ENCODE peak calls at places on chromosomes 11 and 22, in ten cellular contexts. S is MM.1S, Y is right lobe of liver, P is lower lobe of right lung, J is neuronal stem cell, Q is tibial artery, R is esophagus squamous epithelium, F is left lung, M is small intestine, X is mammary epithelial cell. W is an unnamed sample. For H3K36me3, the result is how much of the 10 kb centered on the place peaks cover.

GRCh38 chr22:37967147-37967546 is 13.6 kb downstream of the POLR2F start:
- DNase-seq in S (no peak), Y (no peak), P (no peak), J (no peak), Q (no peak), R (no peak), F (no peak), M (no peak), X (no peak), W (no peak)

GRCh38 chr22:19992921-19993355 is 23.7 kb downstream of the ARVCF start:
- DNase-seq in S (no peak), Y (peak), P (no peak), J (no peak), Q (no peak), R (no peak), F (no peak), M (no peak), X (no peak), W (no peak)

GRCh38 chr22:21075516-21076138 is 29.9 kb downstream of the LRRC74B start:
- DNase-seq in S (no peak), Y (no peak), P (no peak), J (no peak), Q (no peak), R (no peak), F (no peak), M (no peak), X (no peak), W (no peak)

GRCh38 chr11:108483163-108483562 is 15.0 kb downstream of the POGLUT3 start:
- DNase-seq in S (no peak), Y (no peak), P (no peak), J (no peak), Q (no peak), R (no peak), F (no peak), M (no peak), X (peak), W (no peak)

GRCh38 chr11:373716-374551 is 4.6 kb downstream of the B4GALNT4 start:
- DNase-seq in S (no peak), Y (no peak), P (no peak), J (no peak), Q (no peak), R (no peak), F (no peak), M (no peak), X (no peak), W (no peak)

GRCh38 chr11:46277623-46278386 is at the start of gene CREB3L1:
- DNase-seq in S (no peak), Y (no peak), P (peak), J (no peak), Q (no peak), R (no peak), F (peak), M (peak), X (no peak), W (no peak)

GRCh38 chr22:41831828-41832552 is 915 bp upstream of the SREBF2 start:
- DNase-seq in S (peak), Y (peak), P (no peak), J (peak), Q (no peak), R (no peak), F (no peak), M (no peak), X (no peak), W (no peak)

GRCh38 chr11:11845066-11845465 is 3.3 kb downstream of the USP47 start:
- DNase-seq in S (no peak), Y (no peak), P (no peak), J (no peak), Q (no peak), R (no peak), F (no peak), M (peak), X (peak), W (no peak)

GRCh38 chr11:131240421-131240820 is 130.0 kb upstream of the NTM start:
- DNase-seq in S (no peak), Y (no peak), P (no peak), J (no peak), Q (no peak), R (no peak), F (no peak), M (no peak), X (no peak), W (no peak)

GRCh38 chr22:49727191-49727880 is 100.3 kb downstream of the BRD1 start:
- DNase-seq in S (no peak), Y (no peak), P (no peak), J (no peak), Q (no peak), R (no peak), F (peak), M (no peak), X (no peak), W (peak)

GRCh38 chr11:69541501-69542313 is 60.2 kb downstream of the LINC01488 start:
- DNase-seq in S (no peak), Y (no peak), P (peak), J (no peak), Q (no peak), R (no peak), F (peak), M (no peak), X (no peak), W (no peak)

GRCh38 chr11:75421035-75421602 is 11.9 kb downstream of the KLHL35 start:
- DNase-seq in S (no peak), Y (no peak), P (no peak), J (no peak), Q (no peak), R (no peak), F (no peak), M (no peak), X (no peak), W (no peak)

GRCh38 chr11:978073-978720 is 52.5 kb downstream of the AP2A2 start:
- DNase-seq in S (no peak), Y (no peak), P (no peak), J (no peak), Q (no peak), R (no peak), F (no peak), M (no peak), X (no peak), W (no peak)

GRCh38 chr11:14499560-14500180 is at the start of gene COPB1:
- DNase-seq in S (peak), Y (peak), P (peak), J (peak), Q (peak), R (peak), F (peak), M (peak), X (peak), W (peak)

GRCh38 chr11:94134651-94135512 is 6.2 kb downstream of the PANX1 start:
- DNase-seq in S (no peak), Y (peak), P (no peak), J (no peak), Q (peak), R (no peak), F (peak), M (peak), X (peak), W (peak)

GRCh38 chr11:114563077-114563476 is 3.4 kb upstream of the NXPE1 start:
- DNase-seq in S (no peak), Y (no peak), P (no peak), J (no peak), Q (no peak), R (no peak), F (no peak), M (peak), X (peak), W (no peak)

GRCh38 chr22:23833911-23834317 is 4.9 kb downstream of the DERL3 start:
- DNase-seq in S (no peak), Y (peak), P (peak), J (no peak), Q (no peak), R (no peak), F (no peak), M (no peak), X (no peak), W (peak)

GRCh38 chr22:35752833-35753189 is 35.1 kb downstream of the APOL5 start:
- DNase-seq in S (no peak), Y (no peak), P (no peak), J (no peak), Q (no peak), R (no peak), F (no peak), M (no peak), X (no peak), W (no peak)

GRCh38 chr11:92759571-92760214 is 209.8 kb upstream of the MTNR1B start:
- DNase-seq in S (no peak), Y (no peak), P (no peak), J (no peak), Q (no peak), R (no peak), F (no peak), M (no peak), X (no peak), W (no peak)

GRCh38 chr11:47104337-47104950 is 72.2 kb downstream of the ARFGAP2 start:
- DNase-seq in S (no peak), Y (no peak), P (no peak), J (peak), Q (no peak), R (no peak), F (no peak), M (no peak), X (no peak), W (no peak)

GRCh38 chr22:19043111-19044085 is 78.8 kb downstream of the DGCR2 start:
- DNase-seq in S (no peak), Y (peak), P (peak), J (no peak), Q (no peak), R (no peak), F (peak), M (no peak), X (no peak), W (no peak)

GRCh38 chr22:20244250-20244648 is 23.9 kb downstream of the RTN4R start:
- DNase-seq in S (no peak), Y (no peak), P (no peak), J (no peak), Q (no peak), R (no peak), F (no peak), M (no peak), X (no peak), W (no peak)

GRCh38 chr22:50733521-50734342 is 4.3 kb upstream of the ACR start:
- DNase-seq in S (peak), Y (no peak), P (peak), J (no peak), Q (peak), R (no peak), F (peak), M (no peak), X (no peak), W (peak)

GRCh38 chr11:74090701-74091100 is 80.1 kb downstream of the C2CD3 start:
- DNase-seq in S (no peak), Y (no peak), P (no peak), J (no peak), Q (no peak), R (no peak), F (no peak), M (no peak), X (no peak), W (no peak)

GRCh38 chr11:35305670-35306382 is 113.5 kb downstream of the SLC1A2 start:
- DNase-seq in S (peak), Y (no peak), P (no peak), J (peak), Q (no peak), R (no peak), F (peak), M (peak), X (no peak), W (no peak)

GRCh38 chr11:10592331-10592730 is 23.9 kb upstream of the LYVE1 start:
- DNase-seq in S (no peak), Y (no peak), P (no peak), J (no peak), Q (no peak), R (no peak), F (no peak), M (no peak), X (peak), W (no peak)

GRCh38 chr11:27613670-27613950 is 86.6 kb downstream of the BDNF start:
- DNase-seq in S (no peak), Y (no peak), P (no peak), J (no peak), Q (no peak), R (no peak), F (no peak), M (no peak), X (no peak), W (no peak)

GRCh38 chr22:37173709-37174108 is 14.3 kb downstream of the C1QTNF6 start:
- DNase-seq in S (no peak), Y (no peak), P (peak), J (no peak), Q (peak), R (no peak), F (peak), M (no peak), X (no peak), W (peak)

GRCh38 chr22:50727678-50728522 is 10.1 kb upstream of the ACR start:
- DNase-seq in S (no peak), Y (no peak), P (peak), J (no peak), Q (no peak), R (no peak), F (peak), M (no peak), X (no peak), W (peak)

GRCh38 chr22:22730655-22731373 is 86.4 kb downstream of the GGTLC2 start:
- DNase-seq in S (no peak), Y (no peak), P (no peak), J (no peak), Q (no peak), R (no peak), F (no peak), M (no peak), X (no peak), W (no peak)

GRCh38 chr11:2750601-2751522 is 51.1 kb upstream of the KCNQ1OT1 start:
- DNase-seq in S (no peak), Y (peak), P (peak), J (no peak), Q (no peak), R (no peak), F (peak), M (no peak), X (no peak), W (peak)

GRCh38 chr11:118933486-118933885 is 7.8 kb upstream of the BCL9L start:
- DNase-seq in S (no peak), Y (no peak), P (no peak), J (no peak), Q (peak), R (no peak), F (no peak), M (no peak), X (no peak), W (no peak)

GRCh38 chr11:62671604-62672528 is at the start of the genes LBHD1 and UQCC3:
- DNase-seq in S (peak), Y (peak), P (peak), J (peak), Q (peak), R (peak), F (peak), M (peak), X (peak), W (peak)

GRCh38 chr22:35629406-35630234 is 12.5 kb upstream of the MB start:
- DNase-seq in S (peak), Y (peak), P (peak), J (no peak), Q (peak), R (no peak), F (peak), M (no peak), X (peak), W (peak)

GRCh38 chr11:109435121-109435742 is 13.2 kb downstream of the C11orf87 start:
- DNase-seq in S (no peak), Y (no peak), P (no peak), J (no peak), Q (no peak), R (no peak), F (no peak), M (no peak), X (peak), W (no peak)

GRCh38 chr11:123122852-123123251 is 60.9 kb upstream of the HSPA8 start:
- DNase-seq in S (peak), Y (no peak), P (no peak), J (no peak), Q (no peak), R (no peak), F (no peak), M (no peak), X (no peak), W (no peak)
- H3K27ac ChIP-seq in S (no peak), Y (no peak), P (peak), J (no peak), Q (peak), R (peak), F (peak), M (peak), X (peak), W (peak)

DNA sequence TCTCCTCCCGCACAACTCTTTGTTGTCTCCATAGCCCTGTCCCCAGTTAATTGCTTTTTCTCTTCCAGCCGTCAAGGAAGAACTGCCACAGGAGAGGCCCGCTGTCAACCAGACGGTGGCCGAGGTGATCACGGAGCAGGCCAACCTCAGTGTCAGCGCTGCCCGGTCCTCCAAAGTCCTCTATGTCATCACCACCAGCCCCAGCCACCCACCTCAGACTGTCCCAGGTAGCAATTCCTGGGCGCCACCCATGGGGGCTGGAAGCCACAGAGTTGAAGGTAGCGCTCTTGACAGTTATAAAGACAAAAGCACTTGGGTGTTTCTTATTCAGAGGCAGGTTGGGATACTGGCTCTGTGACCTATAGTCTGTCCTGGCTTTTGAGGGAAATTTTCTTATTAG is 65.7 kb downstream of the KREMEN1 start:
- DNase-seq in S (no peak), Y (no peak), P (no peak), J (no peak), Q (no peak), R (no peak), F (no peak), M (no peak), X (no peak), W (no peak)
- H3K36me3 ChIP-seq in S (under half), Y (under half), P (under half), J (half or more), Q (under half), R (under half), F (under half), M (under half), X (under half), W (under half)

GRCh38 chr11:123069878-123070821 is 8.2 kb upstream of the HSPA8 start:
- DNase-seq in S (peak), Y (no peak), P (no peak), J (no peak), Q (no peak), R (no peak), F (no peak), M (peak), X (no peak), W (no peak)
- H3K27ac ChIP-seq in S (peak), Y (peak), P (peak), J (no peak), Q (no peak), R (no peak), F (peak), M (peak), X (no peak), W (no peak)

GRCh38 chr11:67199751-67200150 is 66.5 kb upstream of the GRK2 start:
- DNase-seq in S (no peak), Y (no peak), P (no peak), J (no peak), Q (no peak), R (no peak), F (no peak), M (no peak), X (no peak), W (no peak)

GRCh38 chr11:67194096-67194495 is 72.2 kb upstream of the GRK2 start:
- DNase-seq in S (no peak), Y (no peak), P (no peak), J (no peak), Q (no peak), R (no peak), F (no peak), M (no peak), X (no peak), W (no peak)

GRCh38 chr11:67197606-67198005 is 68.7 kb upstream of the GRK2 start:
- DNase-seq in S (no peak), Y (no peak), P (no peak), J (no peak), Q (no peak), R (no peak), F (no peak), M (no peak), X (no peak), W (no peak)

GRCh38 chr11:67195971-67196418 is 70.3 kb upstream of the GRK2 start:
- DNase-seq in S (no peak), Y (no peak), P (no peak), J (no peak), Q (no peak), R (no peak), F (no peak), M (peak), X (no peak), W (no peak)
- H3K36me3 ChIP-seq in S (under half), Y (under half), P (half or more), J (half or more), Q (under half), R (under half), F (half or more), M (under half), X (under half), W (under half)

GRCh38 chr11:23976369-23976768 is 520.5 kb upstream of the LUZP2 start:
- DNase-seq in S (no peak), Y (no peak), P (no peak), J (no peak), Q (no peak), R (no peak), F (no peak), M (no peak), X (no peak), W (no peak)
- H3K27ac ChIP-seq in S (no peak), Y (no peak), P (no peak), J (no peak), Q (peak), R (no peak), F (no peak), M (no peak), X (no peak), W (no peak)

GRCh38 chr11:65655570-65656332 is 7.0 kb downstream of the RELA start:
- DNase-seq in S (no peak), Y (no peak), P (no peak), J (no peak), Q (no peak), R (no peak), F (no peak), M (no peak), X (no peak), W (no peak)

GRCh38 chr11:65657426-65657825 is 5.3 kb downstream of the RELA start:
- DNase-seq in S (no peak), Y (no peak), P (no peak), J (no peak), Q (no peak), R (no peak), F (no peak), M (no peak), X (no peak), W (no peak)

GRCh38 chr11:65653229-65654225 is 9.2 kb downstream of the RELA start:
- DNase-seq in S (no peak), Y (no peak), P (peak), J (no peak), Q (no peak), R (no peak), F (peak), M (peak), X (no peak), W (no peak)

GRCh38 chr11:65652511-65653228 is 10.0 kb downstream of the RELA start:
- DNase-seq in S (peak), Y (peak), P (peak), J (peak), Q (peak), R (no peak), F (peak), M (peak), X (peak), W (peak)

GRCh38 chr11:65654375-65655349 is 8.1 kb downstream of the RELA start:
- DNase-seq in S (no peak), Y (no peak), P (no peak), J (no peak), Q (no peak), R (no peak), F (peak), M (no peak), X (no peak), W (no peak)
- H3K36me3 ChIP-seq in S (under half), Y (under half), P (half or more), J (half or more), Q (half or more), R (under half), F (half or more), M (under half), X (under half), W (half or more)

DNA sequence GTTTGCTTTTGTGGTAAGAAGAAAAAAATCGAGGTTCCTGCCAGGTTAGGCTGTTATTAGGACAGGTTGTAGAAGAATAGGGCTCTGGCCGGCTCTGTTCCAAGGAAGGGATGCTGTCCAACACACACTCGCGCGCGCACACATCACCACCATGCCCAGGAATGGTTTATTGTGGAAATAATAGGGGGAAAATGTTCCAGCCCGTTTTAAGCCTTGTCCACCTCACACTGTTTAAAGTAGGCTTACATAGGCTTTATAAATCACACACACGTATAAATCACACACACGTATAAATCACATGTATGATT is 1.2 kb upstream of the ARHGAP20 start:
- DNase-seq in S (no peak), Y (peak), P (no peak), J (no peak), Q (no peak), R (no peak), F (no peak), M (no peak), X (no peak), W (no peak)
- H3K27ac ChIP-seq in S (no peak), Y (no peak), P (peak), J (no peak), Q (no peak), R (no peak), F (no peak), M (peak), X (no peak), W (no peak)

W was measured in RWPE2.